ENCODE peak calls at places on chromosomes 6 and 20, in ten cellular contexts. C is lower lobe of right lung, A is uterus, V is GM23248, Z is IMR-90, M is stomach, I is HCT116, X is heart left ventricle, W is ovary, J is SJSA1. U is an unnamed sample.

GRCh38 chr6:132764370-132764769 is 6.7 kb upstream of the VNN2 start:
- DNase-seq in A (peak; percentile 21), J (no peak), V (peak; percentile 95), W (no peak), Z (peak; percentile 83), X (no peak), M (peak; percentile 52), I (no peak), C (no peak), U (no peak)

GRCh38 chr20:62980380-62980960 is 26.3 kb downstream of the BHLHE23 start:
- DNase-seq in M (no peak), C (no peak), X (no peak), J (no peak), Z (no peak), V (no peak), W (no peak), A (no peak), I (no peak), U (no peak)

GRCh38 chr6:42201382-42201781 is 6.6 kb upstream of the GUCA1B start:
- DNase-seq in I (no peak), J (no peak), Z (peak; percentile 30), X (no peak), C (no peak), A (no peak), V (no peak), W (no peak), M (no peak), U (no peak)

GRCh38 chr6:3838992-3839867 is 9.9 kb upstream of the FAM50B start:
- DNase-seq in V (peak; percentile 70), J (no peak), A (no peak), W (no peak), Z (peak; percentile 57), M (no peak), X (no peak), I (no peak), C (no peak), U (no peak)

GRCh38 chr20:62570897-62571666 is 71.2 kb upstream of the SLCO4A1 start:
- DNase-seq in I (no peak), V (no peak), A (no peak), C (no peak), J (no peak), X (no peak), Z (no peak), M (no peak), W (no peak), U (no peak)

GRCh38 chr20:17878912-17879602 is 89.5 kb downstream of the SNX5 start:
- DNase-seq in Z (no peak), C (no peak), A (no peak), I (no peak), W (no peak), J (no peak), M (no peak), V (no peak), X (no peak), U (no peak)

GRCh38 chr6:33744895-33745546 is 1.7 kb downstream of the IP6K3 start:
- DNase-seq in X (no peak), I (no peak), Z (no peak), A (peak; percentile 58), C (no peak), M (no peak), J (peak; percentile 7), V (no peak), W (no peak), U (no peak)

GRCh38 chr6:26576929-26577719 is 19.6 kb upstream of the ABT1 start:
- DNase-seq in V (peak; percentile 78), C (peak; percentile 65), Z (peak; percentile 88), W (peak; percentile 71), I (peak; percentile 84), A (no peak), J (no peak), X (no peak), M (no peak), U (peak; percentile 33)

GRCh38 chr20:38776363-38776762 is 28.1 kb downstream of the ACTR5 start:
- DNase-seq in J (no peak), A (no peak), Z (no peak), C (no peak), X (no peak), M (no peak), W (no peak), I (no peak), V (no peak), U (no peak)

GRCh38 chr20:32451682-32452461 is 93.7 kb downstream of the ASXL1 start:
- DNase-seq in J (no peak), I (no peak), V (no peak), M (no peak), C (peak; percentile 43), X (peak; percentile 40), A (peak; percentile 19), W (no peak), Z (no peak), U (no peak)

GRCh38 chr6:125831660-125832059 is 40.9 kb downstream of the NCOA7 start:
- DNase-seq in M (no peak), I (no peak), X (no peak), J (no peak), W (no peak), A (no peak), Z (no peak), V (no peak), C (no peak), U (no peak)

GRCh38 chr20:12575352-12576095 is 433.2 kb upstream of the SPTLC3 start:
- DNase-seq in J (no peak), W (peak; percentile 72), X (peak; percentile 56), I (no peak), Z (no peak), V (no peak), A (peak; percentile 71), M (peak; percentile 57), C (peak; percentile 52), U (no peak)

DNA sequence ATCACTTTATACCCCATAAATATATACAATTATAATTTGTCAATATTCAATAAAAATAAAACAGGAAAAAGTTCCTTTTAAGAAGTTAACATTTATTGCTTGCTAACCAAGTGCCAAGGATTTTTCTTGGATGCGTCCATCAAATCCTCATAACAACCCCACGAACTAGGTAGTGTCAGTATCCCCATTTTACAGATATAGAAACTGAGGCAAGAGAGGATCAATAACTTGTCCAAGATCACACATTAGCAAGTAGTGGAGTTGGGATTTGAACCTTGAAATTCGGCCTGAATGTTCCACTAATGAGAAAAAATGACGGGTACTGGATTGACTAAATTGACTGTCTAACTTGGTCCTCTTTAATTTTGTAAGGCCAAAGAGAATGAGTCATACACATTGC is 5.7 kb upstream of the L3MBTL3 start:
- DNase-seq in V (no peak), M (no peak), W (no peak), I (no peak), C (no peak), X (no peak), J (no peak), Z (no peak), A (no peak), U (no peak)
- H3K9me3 ChIP-seq in V (no peaks in the 10 kb centered on the region), M (no peaks in the 10 kb centered on the region), W (no peaks in the 10 kb centered on the region), I (no peaks in the 10 kb centered on the region), C (no peaks in the 10 kb centered on the region), X (no peaks in the 10 kb centered on the region), J (no peaks in the 10 kb centered on the region), Z (no peaks in the 10 kb centered on the region), A (no peaks in the 10 kb centered on the region), U (no peaks in the 10 kb centered on the region)

GRCh38 chr20:56043227-56043626 is 37.9 kb upstream of the CBLN4 start:
- DNase-seq in Z (no peak), X (no peak), A (no peak), C (no peak), V (no peak), J (no peak), W (no peak), I (no peak), M (no peak), U (no peak)
- H3K9me3 ChIP-seq in Z (peaks cover 5% of the 10 kb centered on the region), X (no peaks in the 10 kb centered on the region), A (no peaks in the 10 kb centered on the region), C (no peaks in the 10 kb centered on the region), V (no peaks in the 10 kb centered on the region), J (peaks cover 7% of the 10 kb centered on the region), W (no peaks in the 10 kb centered on the region), I (peaks cover 13% of the 10 kb centered on the region), M (no peaks in the 10 kb centered on the region), U (peaks cover 3% of the 10 kb centered on the region)

GRCh38 chr6:159586684-159587083 is 106.4 kb downstream of the SOD2 start:
- DNase-seq in J (no peak), W (no peak), X (no peak), I (no peak), V (no peak), Z (no peak), A (no peak), M (no peak), C (no peak), U (no peak)
- H3K9me3 ChIP-seq in J (no peaks in the 10 kb centered on the region), W (no peaks in the 10 kb centered on the region), X (no peaks in the 10 kb centered on the region), I (no peaks in the 10 kb centered on the region), V (no peaks in the 10 kb centered on the region), Z (peaks cover 2% of the 10 kb centered on the region), A (no peaks in the 10 kb centered on the region), M (peaks cover 4% of the 10 kb centered on the region), C (no peaks in the 10 kb centered on the region), U (no peaks in the 10 kb centered on the region)

DNA sequence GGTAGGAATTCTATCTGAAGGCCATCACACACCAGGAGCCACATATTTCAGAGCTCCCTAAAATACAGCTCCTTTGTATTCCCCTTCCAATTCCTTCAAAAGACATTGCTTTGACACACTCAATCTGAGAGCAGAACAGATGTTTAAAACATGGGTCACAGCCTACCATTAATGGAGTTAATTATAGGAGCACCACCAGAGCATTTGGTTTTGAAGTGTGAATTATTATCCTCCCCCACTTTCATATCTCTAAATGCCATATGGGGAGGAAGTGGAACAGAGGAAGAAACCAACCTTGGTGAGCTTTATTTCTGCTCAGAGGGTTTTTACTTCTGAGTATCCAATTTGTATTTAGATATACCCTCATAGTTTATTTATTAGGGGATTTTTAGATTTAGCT is 50.7 kb upstream of the TNFRSF21 start:
- DNase-seq in M (no peak), J (no peak), A (no peak), I (no peak), C (no peak), X (no peak), Z (no peak), V (no peak), W (no peak), U (no peak)
- H3K9me3 ChIP-seq in M (no peaks in the 10 kb centered on the region), J (no peaks in the 10 kb centered on the region), A (no peaks in the 10 kb centered on the region), I (no peaks in the 10 kb centered on the region), C (no peaks in the 10 kb centered on the region), X (no peaks in the 10 kb centered on the region), Z (no peaks in the 10 kb centered on the region), V (no peaks in the 10 kb centered on the region), W (no peaks in the 10 kb centered on the region), U (no peaks in the 10 kb centered on the region)

DNA sequence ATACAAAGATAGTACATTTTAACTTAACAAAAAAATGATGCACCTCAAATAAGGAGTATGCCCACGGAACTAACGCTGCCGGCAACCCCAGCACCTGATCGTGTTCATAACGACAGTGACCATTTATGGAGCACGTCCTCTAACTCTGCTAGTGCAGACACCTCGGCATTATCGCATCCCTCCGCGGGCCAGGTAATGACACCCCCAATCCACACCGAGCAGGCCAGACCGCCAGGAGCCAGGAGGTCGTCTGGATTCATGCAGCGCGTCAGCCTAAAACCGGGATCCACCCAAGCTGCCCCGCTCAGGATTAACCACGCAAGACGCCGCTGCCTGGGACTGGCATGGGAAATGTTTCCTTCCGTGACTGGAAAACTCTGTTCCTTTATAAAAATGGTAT is 34.1 kb downstream of the DACT2 start:
- DNase-seq in V (no peak), A (no peak), W (no peak), Z (no peak), C (no peak), M (no peak), I (no peak), J (no peak), X (no peak), U (no peak)
- H3K9me3 ChIP-seq in V (no peaks in the 10 kb centered on the region), A (no peaks in the 10 kb centered on the region), W (no peaks in the 10 kb centered on the region), Z (peaks cover 47% of the 10 kb centered on the region), C (no peaks in the 10 kb centered on the region), M (no peaks in the 10 kb centered on the region), I (no peaks in the 10 kb centered on the region), J (no peaks in the 10 kb centered on the region), X (no peaks in the 10 kb centered on the region), U (no peaks in the 10 kb centered on the region)

U was measured in T-helper 17 cell.